ENCODE peak calls at places on chromosomes 11 and 22, in seven cellular contexts. F is IMR-90, K is mesendoderm, H is H9, X is mesenchymal stem cell, D is trophoblast cell, W is H1. G is an unnamed sample.

GRCh38 chr11:93655047-93655446 is 6.4 kb upstream of the CEP295 start:
- DNase-seq in F (no peak), W (no peak), K (no peak), D (no peak), H (no peak), X (no peak), G (no peak)

GRCh38 chr22:50488886-50489285 is 2.2 kb downstream of the MIOX start:
- DNase-seq in F (no peak), W (no peak), X (no peak), K (no peak), D (no peak), H (no peak), G (no peak)

GRCh38 chr11:121611242-121611641 is 158.5 kb upstream of the SORL1-AS1 start:
- DNase-seq in F (no peak), X (no peak), W (no peak), H (no peak), D (no peak), K (no peak), G (no peak)

GRCh38 chr22:23772315-23773246 is at the start of gene MMP11:
- DNase-seq in W (no peak), D (peak), K (peak), X (peak), F (no peak), H (peak), G (no peak)

GRCh38 chr11:102204174-102204573 is 93.9 kb downstream of the YAP1 start:
- DNase-seq in D (no peak), W (no peak), H (no peak), K (no peak), F (no peak), X (no peak), G (no peak)

GRCh38 chr22:29032584-29032983 is 29.0 kb downstream of the C22orf31 start:
- DNase-seq in H (no peak), D (no peak), X (peak), W (no peak), K (no peak), F (peak), G (no peak)

GRCh38 chr11:130904380-130904779 is 11.9 kb downstream of the SNX19 start:
- DNase-seq in H (no peak), D (no peak), K (peak), X (peak), F (no peak), W (no peak), G (no peak)

GRCh38 chr22:20315337-20316216 is 4.3 kb downstream of the DGCR6L start:
- DNase-seq in D (no peak), F (no peak), K (no peak), X (no peak), H (peak), W (no peak), G (no peak)

GRCh38 chr11:100875521-100875869 is 188.4 kb downstream of the ARHGAP42 start:
- DNase-seq in H (no peak), F (no peak), D (no peak), W (no peak), K (no peak), X (no peak), G (no peak)

GRCh38 chr22:41264408-41264941 is 21.5 kb downstream of the RANGAP1 start:
- DNase-seq in W (no peak), X (no peak), D (peak), F (no peak), K (no peak), H (no peak), G (no peak)

GRCh38 chr22:19629331-19629719 is 85.0 kb upstream of the SEPTIN5 start:
- DNase-seq in X (no peak), W (no peak), H (peak), F (no peak), K (no peak), D (no peak), G (no peak)

GRCh38 chr11:102807921-102808320 is 10.0 kb upstream of the MMP1 start:
- DNase-seq in W (peak), K (peak), F (peak), X (peak), H (peak), D (peak), G (no peak)

GRCh38 chr11:35364101-35364780 is 55.1 kb downstream of the SLC1A2 start:
- DNase-seq in F (peak), W (no peak), K (peak), X (peak), H (no peak), D (no peak), G (no peak)

GRCh38 chr11:40877256-40877655 is 582.2 kb downstream of the LRRC4C start:
- DNase-seq in W (no peak), D (no peak), F (no peak), H (no peak), K (peak), X (no peak), G (no peak)

GRCh38 chr11:26649884-26650283 is 72.0 kb downstream of the SLC5A12 start:
- DNase-seq in D (peak), H (peak), X (peak), K (peak), F (peak), W (no peak), G (peak)

GRCh38 chr22:19704355-19705015 is 9.8 kb upstream of the SEPTIN5 start:
- DNase-seq in X (no peak), H (peak), K (no peak), W (no peak), D (no peak), F (no peak), G (no peak)

GRCh38 chr22:35394810-35395563 is 5.0 kb upstream of the MCM5 start:
- DNase-seq in D (no peak), W (no peak), H (no peak), X (no peak), F (no peak), K (no peak), G (no peak)

GRCh38 chr11:71101606-71102005 is 150.8 kb downstream of the SHANK2 start:
- DNase-seq in H (no peak), F (no peak), D (no peak), K (no peak), W (no peak), X (no peak), G (no peak)

GRCh38 chr11:46712874-46713576 is 6.0 kb upstream of the F2 start:
- DNase-seq in X (peak), W (no peak), K (no peak), D (no peak), H (no peak), F (no peak), G (no peak)

GRCh38 chr11:71108013-71108865 is 144.1 kb downstream of the SHANK2 start:
- DNase-seq in W (no peak), X (no peak), K (no peak), F (no peak), H (no peak), D (no peak), G (no peak)

GRCh38 chr11:61954106-61955030 is 4.2 kb downstream of the BEST1 start:
- DNase-seq in D (no peak), H (no peak), X (no peak), W (no peak), F (no peak), K (no peak), G (no peak)

GRCh38 chr22:20531404-20532181 is 24.2 kb downstream of the MED15 start:
- DNase-seq in F (peak), K (peak), X (peak), D (peak), W (no peak), H (peak), G (no peak)

GRCh38 chr22:35559354-35560005 is 18.8 kb downstream of the RASD2 start:
- DNase-seq in D (no peak), F (no peak), H (no peak), K (no peak), X (peak), W (no peak), G (no peak)

GRCh38 chr11:32386770-32387377 is 48.5 kb downstream of the WT1 start:
- DNase-seq in X (peak), W (no peak), K (peak), F (peak), H (no peak), D (no peak), G (no peak)

GRCh38 chr11:78514922-78515502 is 59.7 kb downstream of the NARS2 start:
- DNase-seq in X (peak), D (no peak), W (no peak), H (no peak), F (no peak), K (no peak), G (no peak)

GRCh38 chr22:27775698-27776409 is 25.7 kb downstream of the MN1 start:
- DNase-seq in F (no peak), W (no peak), D (no peak), X (no peak), H (peak), K (no peak), G (peak)

GRCh38 chr11:40186401-40187091 is 1272.9 kb downstream of the LRRC4C start:
- DNase-seq in X (no peak), H (no peak), W (no peak), K (no peak), D (no peak), F (no peak), G (no peak)

GRCh38 chr11:19881185-19881584 is 168.5 kb downstream of the NAV2 start:
- DNase-seq in W (no peak), F (no peak), K (no peak), H (no peak), D (no peak), X (no peak), G (no peak)

GRCh38 chr22:32018056-32018455 is 25.0 kb upstream of the SLC5A1 start:
- DNase-seq in H (no peak), K (no peak), F (no peak), X (no peak), W (no peak), D (peak), G (no peak)

GRCh38 chr11:75562048-75562835 is at the start of gene SERPINH1:
- DNase-seq in H (peak), X (peak), F (peak), D (peak), K (peak), W (no peak), G (no peak)
- H2BK120ac ChIP-seq in H (peak), X (peak), F (peak), D (peak), K (peak), W (peak), G (peak)

GRCh38 chr11:15558513-15559181 is 443.9 kb downstream of the INSC start:
- DNase-seq in F (no peak), H (no peak), X (no peak), K (no peak), D (no peak), W (no peak), G (no peak)

GRCh38 chr11:15563054-15563453 is 448.3 kb downstream of the INSC start:
- DNase-seq in K (no peak), F (no peak), H (no peak), W (no peak), X (no peak), D (no peak), G (no peak)

GRCh38 chr11:15562230-15562629 is 447.5 kb downstream of the INSC start:
- DNase-seq in F (no peak), D (no peak), X (no peak), K (no peak), H (no peak), W (no peak), G (no peak)

GRCh38 chr11:15560689-15561467 is 446.2 kb downstream of the INSC start:
- DNase-seq in K (no peak), F (no peak), D (no peak), X (no peak), W (no peak), H (no peak), G (no peak)

GRCh38 chr11:15557831-15558230 is 443.1 kb downstream of the INSC start:
- DNase-seq in D (no peak), K (no peak), F (no peak), X (no peak), H (no peak), W (no peak), G (no peak)
- H2BK120ac ChIP-seq in D (no peak), K (no peak), F (no peak), X (no peak), H (no peak), W (no peak), G (no peak)

GRCh38 chr11:124961972-124962609 is 8.1 kb downstream of the CCDC15 start:
- DNase-seq in W (no peak), K (peak), F (peak), H (no peak), X (peak), D (peak), G (peak)
- H2BK120ac ChIP-seq in W (no peak), K (no peak), F (no peak), H (no peak), X (no peak), D (no peak), G (no peak)

GRCh38 chr11:86380295-86380694 is 5.6 kb downstream of the CCDC81 start:
- DNase-seq in W (no peak), D (no peak), K (no peak), X (no peak), F (no peak), H (no peak), G (no peak)

GRCh38 chr11:86377972-86378371 is 3.3 kb downstream of the CCDC81 start:
- DNase-seq in K (no peak), W (no peak), D (no peak), H (no peak), X (no peak), F (no peak), G (no peak)

GRCh38 chr11:86386791-86387190 is 12.1 kb downstream of the CCDC81 start:
- DNase-seq in X (no peak), K (no peak), W (no peak), F (peak), H (no peak), D (no peak), G (no peak)

GRCh38 chr11:86388198-86388597 is 13.5 kb downstream of the CCDC81 start:
- DNase-seq in W (no peak), X (no peak), F (no peak), H (no peak), K (peak), D (no peak), G (no peak)

GRCh38 chr11:86383314-86383713 is 8.6 kb downstream of the CCDC81 start:
- DNase-seq in W (no peak), D (no peak), H (no peak), X (no peak), K (no peak), F (no peak), G (no peak)
- H2BK120ac ChIP-seq in W (no peak), D (no peak), H (no peak), X (no peak), K (no peak), F (no peak), G (no peak)

GRCh38 chr11:134045799-134046635 is 22.9 kb upstream of the JAM3 start:
- DNase-seq in H (peak), W (no peak), F (no peak), K (peak), X (peak), D (no peak), G (no peak)

GRCh38 chr11:134046681-134047449 is 22.0 kb upstream of the JAM3 start:
- DNase-seq in F (no peak), H (no peak), W (no peak), K (peak), X (no peak), D (no peak), G (no peak)

GRCh38 chr11:134047586-134047999 is 21.3 kb upstream of the JAM3 start:
- DNase-seq in H (no peak), K (no peak), X (peak), F (peak), W (no peak), D (no peak), G (no peak)

GRCh38 chr11:134049303-134049702 is 19.6 kb upstream of the JAM3 start:
- DNase-seq in D (no peak), K (peak), X (no peak), W (no peak), H (no peak), F (no peak), G (no peak)

GRCh38 chr11:134048028-134048427 is 20.8 kb upstream of the JAM3 start:
- DNase-seq in X (no peak), F (no peak), K (no peak), D (no peak), W (no peak), H (no peak), G (no peak)
- H2BK120ac ChIP-seq in X (no peak), F (peak), K (no peak), D (no peak), W (no peak), H (no peak), G (no peak)

GRCh38 chr11:112616292-112617088 is 344.7 kb upstream of the NCAM1 start:
- DNase-seq in H (no peak), X (no peak), K (peak), W (no peak), F (no peak), D (no peak), G (no peak)

GRCh38 chr11:112620621-112621394 is 340.4 kb upstream of the NCAM1 start:
- DNase-seq in X (peak), F (no peak), D (peak), W (no peak), K (peak), H (no peak), G (no peak)

GRCh38 chr11:112617089-112617407 is 344.2 kb upstream of the NCAM1 start:
- DNase-seq in K (no peak), D (no peak), F (no peak), X (no peak), H (no peak), W (no peak), G (no peak)

GRCh38 chr11:112619106-112619505 is 342.1 kb upstream of the NCAM1 start:
- DNase-seq in W (no peak), K (no peak), D (no peak), X (no peak), F (no peak), H (no peak), G (no peak)

DNA sequence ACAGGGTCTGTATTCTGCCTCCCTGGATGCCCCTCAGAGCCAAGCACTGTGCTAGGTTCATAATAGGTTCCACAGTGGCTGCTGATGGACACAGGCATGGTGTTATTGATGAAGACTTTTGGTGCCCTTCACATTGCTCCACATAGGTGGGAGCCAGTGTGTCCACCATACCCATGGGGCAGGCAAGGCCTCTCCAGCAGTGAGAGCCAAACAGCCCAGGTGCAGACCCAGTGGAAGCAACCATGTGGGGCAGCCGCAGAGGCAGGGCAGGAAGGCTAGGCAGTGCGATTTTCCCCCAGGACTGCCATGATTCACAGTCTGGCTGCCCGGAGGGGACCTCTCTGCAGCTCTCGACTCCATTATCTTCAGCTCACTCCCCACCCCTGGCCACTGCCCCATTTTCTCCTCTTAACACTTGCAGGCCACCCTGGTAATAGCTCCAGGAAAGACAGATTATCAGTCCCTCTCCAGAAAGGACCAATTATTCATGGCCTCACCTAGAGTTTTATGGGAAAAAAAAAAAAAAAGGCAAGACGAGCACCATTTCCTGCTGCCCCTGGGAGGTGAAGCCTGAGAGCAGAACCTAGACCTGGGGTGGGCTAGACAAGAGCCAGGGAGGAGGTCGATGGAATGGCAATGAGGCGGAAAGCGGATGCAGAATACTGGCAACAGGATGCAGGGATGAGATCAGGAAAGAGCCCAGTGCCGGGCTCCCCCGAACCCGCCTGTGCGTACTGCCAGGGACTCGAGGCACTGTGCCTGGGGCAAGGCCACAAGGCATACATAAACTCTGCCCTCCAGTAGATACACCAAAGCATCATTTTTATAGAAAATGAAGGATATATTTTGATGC is 343.0 kb upstream of the NCAM1 start:
- DNase-seq in H (no peak), F (no peak), X (no peak), K (peak), W (no peak), D (no peak), G (no peak)
- H2BK120ac ChIP-seq in H (no peak), F (no peak), X (no peak), K (no peak), W (no peak), D (no peak), G (no peak)

DNA sequence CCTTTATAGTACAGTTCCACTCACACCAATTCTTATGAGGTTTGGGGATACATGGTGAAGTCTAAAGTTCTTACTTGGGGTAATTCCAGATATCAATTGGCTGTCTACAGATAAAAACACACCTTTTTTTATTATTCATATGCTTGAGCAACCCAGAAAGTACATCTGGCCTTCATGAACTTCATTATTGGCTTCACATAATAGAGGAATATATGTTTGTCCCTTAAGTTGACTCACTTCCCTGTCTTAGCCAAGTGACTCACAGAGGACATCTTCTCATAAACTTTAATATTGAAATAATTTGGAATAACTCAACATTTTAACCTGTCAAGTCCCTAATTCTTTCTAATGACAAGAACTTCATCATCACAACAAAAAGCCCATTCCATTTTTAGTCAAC is 36.3 kb upstream of the SOX6 start:
- DNase-seq in H (no peak), W (no peak), D (no peak), K (no peak), F (peak), X (no peak), G (no peak)
- H2BK120ac ChIP-seq in H (no peak), W (no peak), D (no peak), K (no peak), F (no peak), X (no peak), G (no peak)

DNA sequence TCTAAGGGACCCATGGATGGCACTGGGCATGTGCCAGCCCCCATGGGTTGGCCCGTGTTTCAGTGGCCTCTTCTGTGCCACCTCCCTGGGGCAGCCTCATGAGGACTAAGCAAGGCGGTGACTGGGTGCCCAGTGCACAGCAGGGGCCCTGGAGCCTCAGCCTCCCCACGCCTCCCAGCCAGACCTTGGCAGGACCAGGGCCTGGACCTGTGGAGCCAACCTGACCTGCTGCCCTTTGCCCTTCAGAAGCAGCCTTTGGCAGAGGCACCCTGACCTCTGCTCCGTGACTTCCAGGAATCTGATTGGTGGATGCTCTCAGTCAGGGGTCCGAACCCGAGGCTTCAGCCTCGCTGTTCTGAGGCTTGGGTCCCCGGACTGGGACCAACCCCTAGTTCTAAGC is 24.8 kb upstream of the TAB1 start:
- DNase-seq in W (no peak), X (no peak), D (no peak), K (no peak), H (no peak), F (no peak), G (no peak)
- H2BK120ac ChIP-seq in W (no peak), X (no peak), D (no peak), K (no peak), H (no peak), F (no peak), G (no peak)

G was measured in neuronal stem cell.